ENCODE peak calls at places on chromosomes 11 and 22, in four cellular contexts. M, X, P and E are unnamed samples.

GRCh38 chr11:126514061-126514713 is 158.7 kb downstream of the ST3GAL4 start:
- DNase-seq in X (no peak), P (no peak), M (no peak), E (no peak)

GRCh38 chr22:17083255-17083654 is 1.5 kb upstream of the IL17RA start:
- DNase-seq in X (no peak), M (no peak), P (no peak), E (no peak)

GRCh38 chr11:62858201-62858600 is 18.8 kb upstream of the WDR74 start:
- DNase-seq in X (no peak), P (no peak), M (no peak), E (no peak)

GRCh38 chr11:107473797-107474196 is 16.2 kb upstream of the CWF19L2 start:
- DNase-seq in P (no peak), M (no peak), X (no peak), E (no peak)

GRCh38 chr11:104873252-104873651 is 25.0 kb downstream of the CASP12 start:
- DNase-seq in P (no peak), M (no peak), X (peak; percentile 17), E (no peak)

GRCh38 chr22:17802822-17803221 is 28.6 kb upstream of the BID start:
- DNase-seq in P (no peak), X (no peak), M (no peak), E (no peak)

GRCh38 chr11:105719073-105719846 is 109.4 kb downstream of the GRIA4 start:
- DNase-seq in M (peak; percentile 72), X (no peak), P (no peak), E (peak; percentile 11)

GRCh38 chr11:130671801-130672700 is 223.6 kb downstream of the ADAMTS15 start:
- DNase-seq in M (peak; percentile 89), X (peak; percentile 22), P (peak; percentile 84), E (no peak)

GRCh38 chr11:119262668-119263351 is 54.1 kb downstream of the MCAM start:
- DNase-seq in X (peak; percentile 35), P (peak; percentile 40), M (peak; percentile 28), E (no peak)

GRCh38 chr11:119368121-119369034 is 13.1 kb downstream of the USP2 start:
- DNase-seq in M (peak; percentile 59), P (peak; percentile 57), X (no peak), E (no peak)